ENCODE peak calls at places on chromosomes 5 and 9, in five cellular contexts. I, P, H, F and U are unnamed samples.
A peak's percentile ranks its signal among the peaks of the same experiment; 100 is the strongest.

GRCh38 chr5:112689510-112689909 is 48.2 kb upstream of the APC start:
- DNase-seq in F (no peak), I (no peak), H (no peak), P (no peak), U (peak; percentile 40)

GRCh38 chr9:87954230-87954629 is 20.1 kb downstream of the CDK20 start:
- DNase-seq in P (no peak), H (no peak), I (no peak), F (no peak), U (no peak)

GRCh38 chr9:131273146-131273545 is 3.2 kb downstream of the FAM78A start:
- DNase-seq in H (no peak), F (peak; percentile 68), P (peak; percentile 84), I (no peak), U (no peak)

GRCh38 chr9:92100237-92100911 is 14.8 kb downstream of the SPTLC1 start:
- DNase-seq in F (no peak), H (peak; percentile 85), I (no peak), P (no peak), U (peak; percentile 74)

GRCh38 chr9:61665330-61665751 is 475.5 kb downstream of the SPATA31A7 start:
- DNase-seq in P (peak; percentile 44), I (no peak), F (no peak), H (no peak), U (no peak)

GRCh38 chr5:32090026-32090754 is 83.9 kb downstream of the GOLPH3 start:
- DNase-seq in H (no peak), I (no peak), P (no peak), F (no peak), U (no peak)

GRCh38 chr9:114156658-114157421 is 1.5 kb downstream of the COL27A1 start:
- DNase-seq in H (peak; percentile 74), P (peak; percentile 82), I (peak; percentile 63), F (peak; percentile 64), U (peak; percentile 83)

GRCh38 chr9:86099695-86100364 is 472 bp upstream of the GOLM1 start:
- DNase-seq in P (peak; percentile 66), H (peak; percentile 63), F (peak; percentile 56), I (peak; percentile 71), U (peak; percentile 52)

GRCh38 chr5:167587768-167588167 is 703.7 kb upstream of the WWC1 start:
- DNase-seq in P (no peak), F (no peak), I (peak; percentile 84), H (peak; percentile 42), U (peak; percentile 49)

GRCh38 chr9:130240410-130241197 is 25.0 kb upstream of the HMCN2 start:
- DNase-seq in H (peak; percentile 81), P (no peak), F (no peak), I (peak; percentile 82), U (peak; percentile 60)

GRCh38 chr9:131181091-131181681 is 55.8 kb downstream of the NUP214 start:
- DNase-seq in H (no peak), P (no peak), F (no peak), I (peak; percentile 52), U (no peak)

GRCh38 chr9:126528967-126529366 is 84.8 kb upstream of the LMX1B start:
- DNase-seq in I (no peak), H (no peak), F (peak; percentile 12), P (no peak), U (no peak)

GRCh38 chr5:116456036-116456435 is 118.6 kb downstream of the SEMA6A start:
- DNase-seq in P (no peak), I (no peak), H (no peak), F (no peak), U (no peak)

GRCh38 chr5:131209506-131210191 is 38.9 kb downstream of the LYRM7 start:
- DNase-seq in P (no peak), F (no peak), I (peak; percentile 15), H (no peak), U (no peak)

GRCh38 chr5:2866622-2867372 is 115.3 kb upstream of the IRX2 start:
- DNase-seq in I (no peak), P (no peak), F (no peak), H (no peak), U (no peak)

GRCh38 chr9:16102154-16102553 is 549.3 kb downstream of the CCDC171 start:
- DNase-seq in H (no peak), F (no peak), I (no peak), P (no peak), U (no peak)

GRCh38 chr5:1514027-1514818 is 9.5 kb downstream of the LPCAT1 start:
- DNase-seq in P (peak; percentile 51), F (no peak), I (peak; percentile 49), H (no peak), U (no peak)

GRCh38 chr9:124220551-124221451 is 36.9 kb upstream of the NEK6 start:
- DNase-seq in H (peak; percentile 28), I (no peak), P (no peak), F (no peak), U (peak; percentile 19)

DNA sequence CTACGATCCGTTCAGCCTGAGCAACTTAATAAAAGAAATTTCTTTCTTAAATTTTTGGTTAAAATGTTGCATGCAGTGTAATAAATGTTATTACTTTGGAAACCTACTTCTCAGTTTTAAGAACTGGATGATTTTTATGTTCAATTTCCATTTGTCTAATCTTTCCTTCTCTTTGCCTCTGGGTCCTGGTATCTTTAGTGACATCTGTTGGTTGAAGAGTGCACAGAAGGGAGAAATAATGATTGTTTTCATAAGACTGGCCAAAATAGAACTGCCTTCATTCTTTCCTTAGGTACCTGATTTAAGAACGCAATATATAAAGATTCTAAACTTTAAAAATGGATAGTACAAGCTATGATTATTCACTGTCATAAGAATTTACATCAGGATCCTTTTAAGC is 83.0 kb upstream of the TLX3 start:
- DNase-seq in F (no peak), I (no peak), H (no peak), P (no peak), U (peak; percentile 14)
- TF ChIP-seq CTCF in F (no peak), I (peak; percentile 35), H (peak; percentile 34), P (no peak), U (peak; percentile 51)

DNA sequence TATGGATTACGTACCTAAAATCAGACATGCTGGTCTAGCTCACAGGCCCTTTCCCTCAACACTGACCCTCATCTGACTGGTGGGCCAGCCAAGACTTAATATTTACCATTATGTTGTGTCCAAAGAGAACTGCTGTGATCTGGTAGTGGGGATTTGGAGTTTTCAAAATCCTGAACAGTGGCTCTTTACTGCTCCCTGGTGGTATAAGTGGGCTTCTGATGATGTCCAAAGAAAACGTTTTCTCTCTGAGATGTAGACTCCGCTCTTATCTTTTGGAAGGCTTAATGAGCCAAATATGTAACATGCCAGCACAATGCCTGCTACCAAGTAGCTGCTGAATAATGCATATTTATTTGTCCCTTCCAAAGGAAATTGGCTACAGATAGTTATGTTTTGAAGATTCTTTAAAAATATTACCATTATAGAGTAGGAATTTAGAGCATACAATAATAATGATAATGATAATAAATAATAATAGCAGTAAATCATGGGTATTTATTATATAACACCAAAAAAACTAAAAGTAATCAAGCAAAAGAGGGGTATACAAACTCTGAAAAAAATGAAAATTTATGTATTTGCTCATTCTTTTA is 406.6 kb upstream of the TNC start:
- DNase-seq in F (no peak), P (no peak), I (peak; percentile 81), H (peak; percentile 71), U (peak; percentile 79)
- H3K4me3 ChIP-seq in F (no peak overlapping the region), P (no peak overlapping the region), I (no peak overlapping the region), H (no peak overlapping the region), U (no peak overlapping the region)

DNA sequence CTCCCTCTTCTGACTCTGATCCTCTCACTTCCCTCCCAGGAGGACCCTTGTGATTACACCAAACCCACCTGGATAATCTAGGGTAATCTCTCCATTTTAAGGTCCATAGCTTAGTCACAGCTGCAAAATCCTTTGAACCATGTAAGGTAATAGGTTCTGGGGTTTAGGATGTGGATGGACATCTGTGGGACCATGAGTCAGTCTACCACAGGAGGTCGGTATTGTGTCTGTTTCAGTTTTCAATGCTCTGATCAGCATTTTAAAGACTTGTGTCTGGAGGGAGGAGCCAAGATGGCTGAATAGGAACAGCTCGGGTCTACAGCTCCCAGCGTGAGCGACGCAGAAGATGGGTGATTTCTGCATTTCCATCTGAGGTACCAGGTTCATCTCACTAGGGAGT is 112.6 kb downstream of the CAVIN4 start:
- DNase-seq in H (no peak), F (no peak), I (no peak), P (no peak), U (no peak)
- TF ChIP-seq CTCF in H (no peak), F (no peak), I (peak; percentile 24), P (no peak), U (no peak)

DNA sequence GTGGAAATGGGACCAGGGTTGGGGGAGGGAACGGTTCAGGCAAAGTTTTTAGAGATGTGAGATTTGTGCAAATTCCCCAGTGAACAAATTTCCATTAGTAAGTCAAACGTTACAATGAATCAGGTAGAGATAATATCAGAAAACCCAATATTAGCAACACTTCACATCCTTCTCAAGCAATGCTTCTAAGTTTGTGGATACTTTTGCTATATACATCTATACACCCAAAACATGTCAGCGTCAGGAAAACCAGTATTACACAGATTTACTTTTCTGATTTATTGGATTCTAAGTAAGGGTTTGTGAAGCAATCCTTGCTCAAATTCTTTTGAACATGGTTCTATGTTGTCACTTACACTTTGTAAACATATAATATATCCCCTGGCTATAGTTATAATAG is 6.5 kb downstream of the ALDH1A1 start:
- DNase-seq in H (no peak), I (no peak), F (no peak), P (no peak), U (no peak)
- H3K4me3 ChIP-seq in H (no peak overlapping the region), I (no peak overlapping the region), F (no peak overlapping the region), P (no peak overlapping the region), U (no peak overlapping the region)

GRCh38 chr5:96546120-96546519 is 113.1 kb upstream of the PCSK1 start:
- DNase-seq in P (no peak), I (no peak), F (no peak), H (no peak), U (no peak)

GRCh38 chr5:96548941-96549340 is 113.2 kb upstream of the CAST start:
- DNase-seq in H (no peak), I (no peak), F (no peak), P (no peak), U (no peak)
- TF ChIP-seq CTCF in H (no peak), I (peak; percentile 39), F (no peak), P (no peak), U (no peak)

DNA sequence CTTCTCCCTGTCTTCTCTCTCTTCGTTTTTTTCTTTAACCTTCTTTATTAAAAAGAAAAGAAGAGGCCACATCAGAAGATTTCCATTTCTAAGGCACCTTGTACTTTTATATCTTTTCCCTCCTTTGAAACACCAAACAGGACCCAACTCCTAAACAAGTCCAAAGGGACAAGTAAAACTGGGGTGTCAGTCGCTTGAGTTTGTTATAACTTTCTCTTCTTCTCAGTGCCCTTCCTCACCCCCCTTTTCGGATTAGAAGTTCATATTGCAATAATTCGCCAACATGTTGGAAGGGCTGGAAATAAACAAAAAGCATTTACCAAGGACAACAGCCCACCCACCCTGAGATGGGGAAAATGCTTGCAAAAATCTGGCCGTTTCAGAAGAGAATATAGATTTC is 148.9 kb upstream of the KLF4 start:
- DNase-seq in H (no peak), F (no peak), P (no peak), I (no peak), U (peak; percentile 12)
- H3K4me3 ChIP-seq in H (peak overlapping the region; percentile 57), F (peak overlapping the region; percentile 51), P (peak overlapping the region; percentile 26), I (peak overlapping the region; percentile 60), U (peak overlapping the region; percentile 51)

GRCh38 chr9:4020038-4020746 is 279.7 kb downstream of the GLIS3 start:
- DNase-seq in F (no peak), P (no peak), I (no peak), H (no peak), U (peak; percentile 13)
- TF ChIP-seq CTCF in F (no peak), P (no peak), I (no peak), H (no peak), U (peak; percentile 18)

DNA sequence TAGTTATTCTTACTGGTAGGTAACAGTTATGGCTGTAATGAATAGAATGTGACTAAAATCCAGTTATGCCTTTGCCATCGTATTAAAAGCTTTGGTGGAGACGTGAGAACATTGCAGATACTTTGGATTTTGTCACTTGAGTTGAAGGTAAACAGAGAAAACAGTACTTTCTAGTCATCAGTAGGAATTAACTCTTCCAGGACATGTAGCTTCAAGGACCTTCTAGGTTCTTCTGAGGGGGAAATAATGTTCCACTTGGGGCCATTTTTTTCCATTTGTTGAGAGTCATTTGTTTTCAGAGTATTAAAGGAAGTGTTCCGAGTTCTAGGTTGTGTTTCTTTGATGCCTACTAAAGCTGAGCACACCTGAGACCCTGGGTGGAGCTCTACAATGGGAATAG is 6.1 kb downstream of the TJP2 start:
- DNase-seq in F (no peak), P (no peak), I (no peak), H (no peak), U (no peak)
- H3K4me3 ChIP-seq in F (no peak overlapping the region), P (no peak overlapping the region), I (no peak overlapping the region), H (no peak overlapping the region), U (no peak overlapping the region)